ENCODE peak calls at places on chromosomes 6 and 20, in eight cellular contexts. J is choroid plexus epithelial cell, L is LHCN-M2, S is Right ventricle myocardium superior, I is T-helper 22 cell, C is OCI-LY7, W is SW480, B is Daoy. H is an unnamed sample.

GRCh38 chr20:14830899-14831298 is 493.5 kb upstream of the FLRT3 start:
- DNase-seq in J (no peak), L (no peak), S (no peak), I (no peak), C (no peak), W (no peak), B (no peak), H (no peak)

GRCh38 chr6:138231399-138231886 is 13.2 kb upstream of the PBOV1 start:
- DNase-seq in J (no peak), L (no peak), S (no peak), I (no peak), C (no peak), W (peak; percentile 8), B (peak; percentile 7), H (no peak)

GRCh38 chr6:129946439-129947140 is 71.8 kb upstream of the L3MBTL3 start:
- DNase-seq in J (no peak), L (no peak), S (no peak), I (no peak), C (no peak), W (no peak), B (no peak), H (no peak)

GRCh38 chr6:43703512-43704429 is 16.2 kb upstream of the MRPS18A start:
- DNase-seq in J (no peak), L (no peak), S (no peak), I (no peak), C (peak; percentile 63), W (no peak), B (no peak), H (no peak)

GRCh38 chr20:25538838-25539665 is 46.3 kb downstream of the NINL start:
- DNase-seq in J (no peak), L (no peak), S (no peak), I (no peak), C (no peak), W (no peak), B (no peak), H (no peak)

GRCh38 chr6:69832558-69832957 is 33.8 kb upstream of the COL19A1 start:
- DNase-seq in J (no peak), L (no peak), S (no peak), I (no peak), C (no peak), W (no peak), B (no peak), H (no peak)

GRCh38 chr6:50716887-50717509 is 3.7 kb downstream of the TFAP2D start:
- DNase-seq in J (no peak), L (no peak), S (no peak), I (no peak), C (no peak), W (no peak), B (no peak), H (no peak)

GRCh38 chr20:44129996-44130718 is 56.8 kb downstream of the JPH2 start:
- DNase-seq in J (no peak), L (peak; percentile 93), S (no peak), I (no peak), C (no peak), W (no peak), B (no peak), H (no peak)

GRCh38 chr6:159758031-159759001 is 3.5 kb upstream of the ACAT2 start:
- DNase-seq in J (peak; percentile 68), L (peak; percentile 47), S (no peak), I (no peak), C (no peak), W (peak; percentile 42), B (peak; percentile 67), H (peak; percentile 56)

GRCh38 chr6:158405933-158406332 is 93.7 kb downstream of the TULP4 start:
- DNase-seq in J (no peak), L (peak; percentile 84), S (no peak), I (no peak), C (peak; percentile 8), W (no peak), B (no peak), H (no peak)